ENCODE peak calls at places on chromosomes 2 and 18, in four cellular contexts. U is AG10803, Y is pancreas, W is colonic mucosa. L is an unnamed sample.

GRCh38 chr18:61935362-61935761 is 42.6 kb upstream of the RNF152 start:
- DNase-seq in U (no peak), W (no peak), Y (no peak), L (no peak)

GRCh38 chr2:54897420-54898310 is 152.6 kb downstream of the RTN4 start:
- DNase-seq in Y (no peak), W (no peak), U (no peak), L (no peak)

GRCh38 chr2:216732334-216732733 is 37.0 kb upstream of the IGFBP5 start:
- DNase-seq in U (no peak), Y (no peak), W (no peak), L (no peak)

GRCh38 chr18:42561521-42561920 is 554.0 kb downstream of the RIT2 start:
- DNase-seq in U (no peak), Y (no peak), W (no peak), L (no peak)

GRCh38 chr18:79385749-79386341 is 9.9 kb upstream of the NFATC1 start:
- DNase-seq in W (no peak), Y (no peak), U (no peak), L (peak; percentile 48)

GRCh38 chr18:60157810-60158209 is 214.8 kb downstream of the MC4R start:
- DNase-seq in W (no peak), U (no peak), Y (no peak), L (no peak)

GRCh38 chr18:73669299-73669698 is 478.3 kb downstream of the FBXO15 start:
- DNase-seq in Y (no peak), W (no peak), U (peak; percentile 39), L (no peak)

GRCh38 chr2:118859157-118859770 is 11.8 kb upstream of the EN1 start:
- DNase-seq in W (no peak), U (no peak), Y (no peak), L (no peak)

GRCh38 chr18:32469691-32470131 is 971 bp downstream of the GAREM1 start:
- DNase-seq in Y (no peak), U (peak; percentile 4), W (peak; percentile 29), L (no peak)

GRCh38 chr18:32470136-32470712 is 458 bp downstream of the GAREM1 start:
- DNase-seq in U (peak; percentile 16), W (peak; percentile 42), Y (peak; percentile 39), L (peak; percentile 49)

GRCh38 chr18:32470713-32471633 is at the start of gene GAREM1:
- DNase-seq in U (peak; percentile 95), W (peak; percentile 95), Y (peak; percentile 97), L (peak; percentile 94)

GRCh38 chr18:32468147-32468845 is 2.4 kb downstream of the GAREM1 start:
- DNase-seq in W (no peak), Y (no peak), U (no peak), L (no peak)

DNA sequence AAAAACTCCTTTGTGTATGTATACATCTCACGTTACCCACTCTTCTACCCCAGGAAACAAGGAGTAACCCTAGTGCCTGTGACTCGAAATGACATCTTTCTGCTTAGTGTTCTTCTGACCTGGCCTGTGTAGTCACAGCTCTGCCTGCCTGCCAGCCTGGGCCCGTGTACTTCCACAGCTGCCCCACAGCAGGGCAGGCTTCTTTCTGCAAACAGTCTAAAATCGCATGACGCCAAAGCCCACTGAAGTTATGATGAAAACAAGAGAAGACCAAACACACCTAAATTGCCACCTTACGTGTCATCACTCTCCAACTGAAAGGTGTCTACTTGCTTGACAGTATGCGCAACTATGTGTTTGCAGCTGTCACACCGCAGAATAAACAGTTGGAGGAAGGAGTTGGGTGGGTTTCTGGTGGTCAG is 1.5 kb downstream of the GAREM1 start:
- DNase-seq in W (peak; percentile 47), U (peak; percentile 5), Y (peak; percentile 55), L (peak; percentile 26)
- TF ChIP-seq CTCF in W (peak; percentile 11), U (no peak), Y (no peak), L (no peak)

GRCh38 chr2:211216221-211216620 is 659.8 kb downstream of the CPS1 start:
- DNase-seq in Y (no peak), W (no peak), U (no peak), L (no peak)
- TF ChIP-seq CTCF in Y (no peak), W (no peak), U (no peak), L (no peak)

DNA sequence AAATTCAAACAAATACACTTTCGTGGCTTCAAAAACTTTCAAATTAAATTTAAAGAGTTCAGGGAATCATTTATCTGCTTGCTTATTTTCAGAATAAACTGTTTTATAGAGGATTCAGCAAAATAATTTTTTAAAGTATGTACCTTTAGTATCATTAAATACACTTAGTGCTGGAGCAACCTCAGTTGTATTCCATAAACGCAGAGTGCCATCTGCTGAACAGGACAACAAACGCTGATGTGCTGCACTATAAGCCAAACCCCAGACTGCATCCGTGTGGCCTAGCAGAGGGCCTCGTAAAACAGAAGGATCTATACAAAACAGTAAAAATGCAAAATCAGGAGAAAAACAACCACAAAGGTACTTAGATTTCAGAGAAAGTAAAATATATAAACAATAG is 108.6 kb downstream of the STRN start:
- DNase-seq in U (no peak), Y (no peak), W (no peak), L (no peak)
- TF ChIP-seq CTCF in U (no peak), Y (no peak), W (no peak), L (no peak)

DNA sequence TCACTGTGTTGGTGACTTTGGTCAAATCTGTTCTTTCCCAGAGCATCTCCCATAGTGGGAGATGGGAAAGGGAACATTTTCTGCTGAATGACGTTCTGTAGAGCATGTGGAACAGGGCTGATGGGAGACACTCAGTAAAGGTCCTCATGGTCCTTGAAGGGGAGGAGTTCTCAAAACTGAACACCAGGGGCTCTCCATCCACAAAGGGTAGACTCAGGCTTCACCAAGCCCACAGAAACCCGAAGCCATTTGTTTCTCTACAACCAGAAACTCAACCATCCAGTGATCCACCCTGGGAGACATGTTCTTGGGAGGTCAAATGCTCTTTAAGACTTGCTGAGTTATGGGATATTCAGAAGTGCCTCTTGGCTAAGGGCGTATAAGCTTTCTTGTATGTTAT is 131.8 kb downstream of the ACOXL start:
- DNase-seq in Y (no peak), W (no peak), U (no peak), L (no peak)
- TF ChIP-seq CTCF in Y (no peak), W (no peak), U (no peak), L (no peak)

DNA sequence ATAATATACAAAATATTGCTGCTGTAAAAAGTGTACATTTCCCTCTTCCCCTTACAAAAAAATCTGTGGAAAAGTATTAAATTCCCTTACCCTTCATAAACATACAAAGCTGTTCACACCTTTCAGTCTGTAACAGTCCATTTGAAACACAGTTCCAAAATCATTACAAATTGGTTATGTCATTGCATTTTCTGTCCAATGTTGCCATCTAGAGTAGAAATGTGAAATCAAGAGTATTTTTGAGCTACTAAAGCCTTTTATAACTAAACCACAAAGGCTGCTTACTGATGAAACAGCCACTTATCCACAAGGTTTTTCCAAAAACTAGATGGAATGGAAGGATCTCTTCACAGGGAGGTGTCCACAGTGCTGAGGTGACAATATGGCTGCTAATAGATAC is 72.5 kb downstream of the SS18 start:
- DNase-seq in W (no peak), Y (no peak), U (no peak), L (peak; percentile 6)
- TF ChIP-seq CTCF in W (no peak), Y (no peak), U (no peak), L (no peak)

GRCh38 chr2:218368621-218369153 is 12.0 kb downstream of the CATIP start:
- DNase-seq in W (no peak), U (no peak), Y (peak; percentile 41), L (peak; percentile 55)

GRCh38 chr2:218368150-218368528 is 11.5 kb downstream of the CATIP start:
- DNase-seq in Y (no peak), U (no peak), W (no peak), L (no peak)

GRCh38 chr2:218369374-218369773 is 12.7 kb upstream of the SLC11A1 start:
- DNase-seq in U (no peak), Y (no peak), W (no peak), L (peak; percentile 10)

GRCh38 chr2:218366621-218367414 is 10.2 kb downstream of the CATIP start:
- DNase-seq in W (no peak), U (no peak), Y (no peak), L (peak; percentile 25)

GRCh38 chr2:218367415-218368149 is 10.9 kb downstream of the CATIP start:
- DNase-seq in W (peak; percentile 93), Y (peak; percentile 89), U (peak; percentile 56), L (peak; percentile 96)
- TF ChIP-seq CTCF in W (no peak), Y (no peak), U (no peak), L (no peak)

GRCh38 chr2:127528487-127528886 is 2.2 kb upstream of the IWS1 start:
- DNase-seq in Y (no peak), W (no peak), U (no peak), L (no peak)
- TF ChIP-seq CTCF in Y (no peak), W (no peak), U (no peak), L (no peak)

GRCh38 chr18:47263197-47263827 is 11.9 kb upstream of the SKOR2 start:
- DNase-seq in Y (no peak), U (peak; percentile 26), W (no peak), L (no peak)
- TF ChIP-seq CTCF in Y (no peak), U (peak; percentile 49), W (no peak), L (no peak)

GRCh38 chr2:150426724-150427123 is 60.7 kb downstream of the RND3 start:
- DNase-seq in Y (no peak), W (no peak), U (no peak), L (no peak)

GRCh38 chr2:150424361-150424760 is 63.1 kb downstream of the RND3 start:
- DNase-seq in Y (no peak), W (no peak), U (no peak), L (no peak)

GRCh38 chr2:150421252-150421651 is 66.2 kb downstream of the RND3 start:
- DNase-seq in U (no peak), Y (no peak), W (no peak), L (no peak)

GRCh38 chr2:150426315-150426714 is 61.2 kb downstream of the RND3 start:
- DNase-seq in Y (no peak), U (no peak), W (no peak), L (no peak)

GRCh38 chr2:150425121-150425559 is 62.3 kb downstream of the RND3 start:
- DNase-seq in U (no peak), Y (no peak), W (no peak), L (no peak)
- TF ChIP-seq CTCF in U (no peak), Y (no peak), W (no peak), L (no peak)

L was measured in GM20000.